ENCODE peak calls at places on chromosomes 2 and 18, in eight cellular contexts. One of them, this sample, is unnamed.

GRCh38 chr2:134736167-134736885 is 17.5 kb upstream of the TMEM163 start:
- DNase-seq in NCI-H510A treated with DMSO at 0.1 percent for 48 hours: no peak
- DNase-seq in COLO829: no peak
- DNase-seq in GM12891: no peak
- DNase-seq in ELF-1: peak; percentile 39
- DNase-seq in prostate gland: no peak
- DNase-seq in Ammon's horn: no peak
- DNase-seq in uterus: no peak
- DNase-seq in this sample: peak; percentile 47

GRCh38 chr2:234074751-234075520 is 24.4 kb downstream of the SPP2 start:
- DNase-seq in ELF-1: no peak
- DNase-seq in NCI-H510A treated with DMSO at 0.1 percent for 48 hours: no peak
- DNase-seq in prostate gland: no peak
- DNase-seq in COLO829: no peak
- DNase-seq in GM12891: no peak
- DNase-seq in Ammon's horn: peak; percentile 40
- DNase-seq in uterus: no peak
- DNase-seq in this sample: no peak

GRCh38 chr2:178301595-178302324 is 107.4 kb downstream of the OSBPL6 start:
- DNase-seq in NCI-H510A treated with DMSO at 0.1 percent for 48 hours: peak; percentile 67
- DNase-seq in COLO829: no peak
- DNase-seq in GM12891: no peak
- DNase-seq in ELF-1: no peak
- DNase-seq in uterus: no peak
- DNase-seq in prostate gland: no peak
- DNase-seq in Ammon's horn: no peak
- DNase-seq in this sample: no peak

GRCh38 chr18:76959605-76960004 is 137.2 kb downstream of the ZNF236 start:
- DNase-seq in prostate gland: no peak
- DNase-seq in uterus: no peak
- DNase-seq in NCI-H510A treated with DMSO at 0.1 percent for 48 hours: no peak
- DNase-seq in GM12891: no peak
- DNase-seq in ELF-1: no peak
- DNase-seq in Ammon's horn: no peak
- DNase-seq in COLO829: no peak
- DNase-seq in this sample: no peak

GRCh38 chr2:3403587-3404334 is 24.3 kb downstream of the TRAPPC12 start:
- DNase-seq in uterus: no peak
- DNase-seq in prostate gland: no peak
- DNase-seq in NCI-H510A treated with DMSO at 0.1 percent for 48 hours: no peak
- DNase-seq in ELF-1: no peak
- DNase-seq in Ammon's horn: no peak
- DNase-seq in COLO829: no peak
- DNase-seq in GM12891: peak; percentile 52
- DNase-seq in this sample: no peak

GRCh38 chr2:54635554-54636152 is 87.8 kb upstream of the EML6 start:
- DNase-seq in COLO829: peak; percentile 50
- DNase-seq in uterus: no peak
- DNase-seq in NCI-H510A treated with DMSO at 0.1 percent for 48 hours: no peak
- DNase-seq in Ammon's horn: no peak
- DNase-seq in ELF-1: no peak
- DNase-seq in prostate gland: no peak
- DNase-seq in GM12891: no peak
- DNase-seq in this sample: peak; percentile 48

GRCh38 chr2:161077367-161078210 is 82.6 kb upstream of the TANK start:
- DNase-seq in NCI-H510A treated with DMSO at 0.1 percent for 48 hours: no peak
- DNase-seq in GM12891: no peak
- DNase-seq in uterus: no peak
- DNase-seq in COLO829: no peak
- DNase-seq in Ammon's horn: peak; percentile 31
- DNase-seq in prostate gland: peak; percentile 22
- DNase-seq in ELF-1: no peak
- DNase-seq in this sample: peak; percentile 82

GRCh38 chr2:241116606-241117560 is 14.8 kb upstream of the MTERF4 start:
- DNase-seq in Ammon's horn: no peak
- DNase-seq in NCI-H510A treated with DMSO at 0.1 percent for 48 hours: no peak
- DNase-seq in prostate gland: no peak
- DNase-seq in ELF-1: no peak
- DNase-seq in GM12891: no peak
- DNase-seq in COLO829: no peak
- DNase-seq in uterus: no peak
- DNase-seq in this sample: no peak

GRCh38 chr2:241895732-241896641 is 26.5 kb downstream of the RTP5 start:
- DNase-seq in prostate gland: peak; percentile 62
- DNase-seq in GM12891: no peak
- DNase-seq in uterus: peak; percentile 70
- DNase-seq in Ammon's horn: no peak
- DNase-seq in COLO829: peak; percentile 50
- DNase-seq in ELF-1: no peak
- DNase-seq in NCI-H510A treated with DMSO at 0.1 percent for 48 hours: no peak
- DNase-seq in this sample: peak; percentile 56

GRCh38 chr2:161206491-161207032 is 46.3 kb downstream of the TANK start:
- DNase-seq in GM12891: no peak
- DNase-seq in uterus: no peak
- DNase-seq in ELF-1: no peak
- DNase-seq in prostate gland: no peak
- DNase-seq in Ammon's horn: no peak
- DNase-seq in NCI-H510A treated with DMSO at 0.1 percent for 48 hours: no peak
- DNase-seq in COLO829: no peak
- DNase-seq in this sample: peak; percentile 68

GRCh38 chr18:8162797-8163196 is 446.4 kb upstream of the RAB12 start:
- DNase-seq in Ammon's horn: no peak
- DNase-seq in uterus: no peak
- DNase-seq in COLO829: no peak
- DNase-seq in GM12891: no peak
- DNase-seq in prostate gland: peak; percentile 84
- DNase-seq in ELF-1: peak; percentile 82
- DNase-seq in NCI-H510A treated with DMSO at 0.1 percent for 48 hours: peak; percentile 66
- DNase-seq in this sample: no peak

GRCh38 chr2:212882626-212883025 is 268.8 kb downstream of the IKZF2 start:
- DNase-seq in prostate gland: no peak
- DNase-seq in uterus: no peak
- DNase-seq in GM12891: no peak
- DNase-seq in NCI-H510A treated with DMSO at 0.1 percent for 48 hours: no peak
- DNase-seq in ELF-1: no peak
- DNase-seq in Ammon's horn: no peak
- DNase-seq in COLO829: no peak
- DNase-seq in this sample: no peak

GRCh38 chr18:56748698-56749268 is 97.6 kb downstream of the WDR7 start:
- DNase-seq in GM12891: no peak
- DNase-seq in COLO829: peak; percentile 35
- DNase-seq in Ammon's horn: peak; percentile 52
- DNase-seq in uterus: no peak
- DNase-seq in ELF-1: no peak
- DNase-seq in NCI-H510A treated with DMSO at 0.1 percent for 48 hours: peak; percentile 76
- DNase-seq in prostate gland: no peak
- DNase-seq in this sample: peak; percentile 61

GRCh38 chr2:151907933-151908882 is 80.0 kb upstream of the ARL5A start:
- DNase-seq in NCI-H510A treated with DMSO at 0.1 percent for 48 hours: no peak
- DNase-seq in COLO829: no peak
- DNase-seq in GM12891: no peak
- DNase-seq in uterus: no peak
- DNase-seq in prostate gland: no peak
- DNase-seq in ELF-1: no peak
- DNase-seq in Ammon's horn: no peak
- DNase-seq in this sample: no peak

GRCh38 chr18:73752546-73752945 is 395.1 kb downstream of the FBXO15 start:
- DNase-seq in Ammon's horn: no peak
- DNase-seq in GM12891: no peak
- DNase-seq in prostate gland: no peak
- DNase-seq in ELF-1: no peak
- DNase-seq in NCI-H510A treated with DMSO at 0.1 percent for 48 hours: no peak
- DNase-seq in uterus: no peak
- DNase-seq in COLO829: no peak
- DNase-seq in this sample: peak; percentile 67

GRCh38 chr18:2036136-2036535 is 535.2 kb downstream of the METTL4 start:
- DNase-seq in Ammon's horn: no peak
- DNase-seq in NCI-H510A treated with DMSO at 0.1 percent for 48 hours: no peak
- DNase-seq in prostate gland: no peak
- DNase-seq in uterus: no peak
- DNase-seq in ELF-1: no peak
- DNase-seq in GM12891: no peak
- DNase-seq in COLO829: no peak
- DNase-seq in this sample: no peak

GRCh38 chr2:208250401-208250800 is 4.5 kb downstream of the IDH1 start:
- DNase-seq in ELF-1: no peak
- DNase-seq in COLO829: no peak
- DNase-seq in Ammon's horn: no peak
- DNase-seq in NCI-H510A treated with DMSO at 0.1 percent for 48 hours: no peak
- DNase-seq in prostate gland: no peak
- DNase-seq in GM12891: no peak
- DNase-seq in uterus: no peak
- DNase-seq in this sample: peak; percentile 78

GRCh38 chr2:128621074-128621473 is 302.4 kb upstream of the HS6ST1 start:
- DNase-seq in GM12891: no peak
- DNase-seq in prostate gland: no peak
- DNase-seq in uterus: no peak
- DNase-seq in ELF-1: no peak
- DNase-seq in NCI-H510A treated with DMSO at 0.1 percent for 48 hours: no peak
- DNase-seq in COLO829: no peak
- DNase-seq in Ammon's horn: no peak
- DNase-seq in this sample: no peak

GRCh38 chr2:101698419-101699190 is 1.1 kb downstream of the MAP4K4 start:
- DNase-seq in GM12891: no peak
- DNase-seq in NCI-H510A treated with DMSO at 0.1 percent for 48 hours: peak; percentile 20
- DNase-seq in Ammon's horn: peak; percentile 45
- DNase-seq in COLO829: peak; percentile 33
- DNase-seq in prostate gland: peak; percentile 12
- DNase-seq in uterus: no peak
- DNase-seq in ELF-1: peak; percentile 44
- DNase-seq in this sample: peak; percentile 62

GRCh38 chr2:219209818-219210571 is 3.4 kb downstream of the ZFAND2B start:
- DNase-seq in ELF-1: no peak
- DNase-seq in prostate gland: no peak
- DNase-seq in COLO829: no peak
- DNase-seq in Ammon's horn: no peak
- DNase-seq in GM12891: no peak
- DNase-seq in uterus: no peak
- DNase-seq in NCI-H510A treated with DMSO at 0.1 percent for 48 hours: no peak
- DNase-seq in this sample: no peak

GRCh38 chr18:55301196-55301540 is 286.8 kb downstream of the TCF4 start:
- DNase-seq in COLO829: no peak
- DNase-seq in Ammon's horn: no peak
- DNase-seq in ELF-1: peak; percentile 4
- DNase-seq in NCI-H510A treated with DMSO at 0.1 percent for 48 hours: no peak
- DNase-seq in uterus: no peak
- DNase-seq in prostate gland: no peak
- DNase-seq in GM12891: no peak
- DNase-seq in this sample: peak; percentile 61

This sample was measured in GM23248.